ENCODE peak calls at places on chromosomes 11 and 22, in six cellular contexts. X is IMR-90, A is HCT116, M is fibroblast of lung, R is neuronal stem cell, J is GM23248. H is an unnamed sample.

GRCh38 chr11:104394508-104394907 is 230.6 kb upstream of the PDGFD start:
- DNase-seq in R (no peak), M (no peak), X (no peak), A (no peak), J (no peak), H (no peak)

GRCh38 chr11:95147364-95147905 is 57.8 kb downstream of the ENDOD1 start:
- DNase-seq in M (peak), R (no peak), A (peak), J (peak), X (peak), H (no peak)

GRCh38 chr11:57770793-57771192 is 9.2 kb downstream of the CTNND1 start:
- DNase-seq in X (no peak), J (no peak), R (no peak), A (no peak), M (no peak), H (no peak)

GRCh38 chr11:64385953-64386704 is 27.2 kb downstream of the RPS6KA4 start:
- DNase-seq in J (peak), R (no peak), M (peak), X (peak), A (peak), H (no peak)

GRCh38 chr11:123577081-123577598 is 77.3 kb downstream of the SCN3B start:
- DNase-seq in A (peak), R (peak), J (peak), X (peak), M (peak), H (peak)

GRCh38 chr22:30290318-30290678 is 993 bp upstream of the CASTOR1 start:
- DNase-seq in X (peak), R (peak), J (peak), M (no peak), A (no peak), H (peak)

GRCh38 chr11:26909429-26910009 is 84.4 kb upstream of the FIBIN start:
- DNase-seq in X (no peak), R (no peak), J (no peak), M (no peak), A (no peak), H (no peak)

GRCh38 chr11:65185869-65186341 is 4.2 kb downstream of the CAPN1 start:
- DNase-seq in R (no peak), X (no peak), J (no peak), M (no peak), A (no peak), H (peak)

GRCh38 chr11:27622541-27623300 is 77.5 kb downstream of the BDNF start:
- DNase-seq in J (no peak), R (no peak), A (no peak), M (no peak), X (no peak), H (no peak)

GRCh38 chr22:28231423-28231822 is 312.4 kb upstream of the PITPNB start:
- DNase-seq in M (peak), J (peak), R (peak), X (peak), A (no peak), H (no peak)

GRCh38 chr11:120978701-120979100 is 45.2 kb upstream of the TBCEL start:
- DNase-seq in M (no peak), J (no peak), X (no peak), A (no peak), R (no peak), H (no peak)

GRCh38 chr11:2089536-2090165 is 49.5 kb downstream of the IGF2 start:
- DNase-seq in R (peak), A (peak), J (peak), M (peak), X (peak), H (peak)

GRCh38 chr11:66970808-66971442 is 4.2 kb upstream of the C11orf86 start:
- DNase-seq in X (peak), R (no peak), J (peak), M (peak), A (peak), H (no peak)

DNA sequence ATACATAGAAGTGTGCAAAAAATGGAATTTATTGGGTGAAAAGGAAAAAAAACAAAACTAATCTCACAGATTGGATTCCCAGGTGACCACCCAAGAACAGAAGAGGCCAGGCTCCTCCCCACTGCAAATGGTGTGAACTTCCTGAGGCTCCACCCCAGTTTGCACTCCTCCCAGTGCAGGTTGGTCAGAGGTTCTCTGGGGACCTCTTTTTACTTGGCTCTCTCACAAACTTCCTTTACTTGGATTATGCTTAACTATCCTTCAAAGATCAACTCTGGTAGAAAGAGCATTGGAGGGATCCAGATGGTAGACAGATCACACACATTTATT is 138.9 kb upstream of the CCDC90B start:
- DNase-seq in X (no peak), A (no peak), J (no peak), M (no peak), R (no peak), H (no peak)
- H3K4me3 ChIP-seq in X (no peak), A (no peak), J (no peak), M (no peak), R (no peak), H (no peak)

GRCh38 chr11:10659339-10660216 is 34.0 kb downstream of the IRAG1 start:
- DNase-seq in A (peak), R (no peak), J (peak), M (peak), X (peak), H (no peak)
- H2AFZ ChIP-seq in A (no peak), R (peak), J (peak), M (no peak), X (peak), H (no peak)

GRCh38 chr11:368414-369335 is 624 bp upstream of the B4GALNT4 start:
- DNase-seq in R (peak), A (no peak), M (no peak), J (peak), X (peak), H (no peak)
- H3K4me3 ChIP-seq in R (peak), A (no peak), M (no peak), J (peak), X (peak), H (no peak)

GRCh38 chr11:118618991-118619375 is 11.6 kb downstream of the PHLDB1 start:
- DNase-seq in A (no peak), X (peak), R (no peak), M (peak), J (peak), H (no peak)

GRCh38 chr11:118615996-118616395 is 8.6 kb downstream of the PHLDB1 start:
- DNase-seq in M (no peak), J (no peak), A (no peak), R (no peak), X (no peak), H (no peak)

GRCh38 chr11:118620529-118621070 is 13.2 kb downstream of the PHLDB1 start:
- DNase-seq in R (no peak), J (no peak), A (no peak), M (peak), X (no peak), H (no peak)

GRCh38 chr11:118619444-118620205 is 12.2 kb downstream of the PHLDB1 start:
- DNase-seq in J (peak), R (no peak), X (peak), A (no peak), M (peak), H (no peak)

GRCh38 chr11:118618115-118618990 is 10.9 kb downstream of the PHLDB1 start:
- DNase-seq in R (no peak), A (no peak), X (peak), M (peak), J (peak), H (no peak)
- H2AFZ ChIP-seq in R (peak), A (no peak), X (peak), M (no peak), J (no peak), H (no peak)

GRCh38 chr11:47257178-47257517 is 648 bp upstream of the NR1H3 start:
- DNase-seq in M (no peak), A (no peak), X (no peak), R (no peak), J (no peak), H (no peak)
- H3K4me3 ChIP-seq in M (no peak), A (no peak), X (no peak), R (peak), J (peak), H (no peak)

H was measured in Karpas-422.